ENCODE peak calls at places on chromosomes 13 and 19, in nine cellular contexts. One of them, this sample, is unnamed.

GRCh38 chr13:51549050-51549449 is 35.2 kb upstream of the WDFY2 start:
- DNase-seq in OCI-M1: peak
- DNase-seq in epithelial cell of prostate: no peak
- DNase-seq in stimulated activated CD4-positive, alpha-beta T cell treated with anti-CD3 and anti-CD28 coated beads, Interleukin-1b, Interleukin-23, amount 100 ng/mL, for 24 hours: no peak
- DNase-seq in NCI-H226: no peak
- DNase-seq in activated CD4-positive, alpha-beta T cell treated with anti-CD3 and anti-CD28 coated beads for 24 hours: no peak
- DNase-seq in amniotic stem cell: no peak
- DNase-seq in tibial nerve: no peak
- DNase-seq in activated T-helper 1 cell treated with Interleukin-2 at 50 U/mL for 16 hours: no peak
- DNase-seq in this sample: peak

GRCh38 chr19:13838071-13838942 is 38.6 kb upstream of the NANOS3 start:
- DNase-seq in OCI-M1: no peak
- DNase-seq in epithelial cell of prostate: no peak
- DNase-seq in stimulated activated CD4-positive, alpha-beta T cell treated with anti-CD3 and anti-CD28 coated beads, Interleukin-1b, Interleukin-23, amount 100 ng/mL, for 24 hours: no peak
- DNase-seq in NCI-H226: peak
- DNase-seq in activated CD4-positive, alpha-beta T cell treated with anti-CD3 and anti-CD28 coated beads for 24 hours: no peak
- DNase-seq in amniotic stem cell: no peak
- DNase-seq in tibial nerve: no peak
- DNase-seq in activated T-helper 1 cell treated with Interleukin-2 at 50 U/mL for 16 hours: no peak
- DNase-seq in this sample: no peak

GRCh38 chr19:50721441-50722137 is 1.6 kb upstream of the CLEC11A start:
- DNase-seq in OCI-M1: no peak
- DNase-seq in epithelial cell of prostate: no peak
- DNase-seq in stimulated activated CD4-positive, alpha-beta T cell treated with anti-CD3 and anti-CD28 coated beads, Interleukin-1b, Interleukin-23, amount 100 ng/mL, for 24 hours: no peak
- DNase-seq in NCI-H226: no peak
- DNase-seq in activated CD4-positive, alpha-beta T cell treated with anti-CD3 and anti-CD28 coated beads for 24 hours: no peak
- DNase-seq in amniotic stem cell: no peak
- DNase-seq in tibial nerve: no peak
- DNase-seq in activated T-helper 1 cell treated with Interleukin-2 at 50 U/mL for 16 hours: no peak
- DNase-seq in this sample: no peak

GRCh38 chr19:49064768-49065611 is at the start of gene NTF4:
- DNase-seq in OCI-M1: no peak
- DNase-seq in epithelial cell of prostate: no peak
- DNase-seq in stimulated activated CD4-positive, alpha-beta T cell treated with anti-CD3 and anti-CD28 coated beads, Interleukin-1b, Interleukin-23, amount 100 ng/mL, for 24 hours: no peak
- DNase-seq in NCI-H226: peak
- DNase-seq in activated CD4-positive, alpha-beta T cell treated with anti-CD3 and anti-CD28 coated beads for 24 hours: no peak
- DNase-seq in amniotic stem cell: no peak
- DNase-seq in tibial nerve: no peak
- DNase-seq in activated T-helper 1 cell treated with Interleukin-2 at 50 U/mL for 16 hours: no peak
- DNase-seq in this sample: no peak

GRCh38 chr13:101892296-101892695 is 439.8 kb downstream of the ITGBL1 start:
- DNase-seq in OCI-M1: no peak
- DNase-seq in epithelial cell of prostate: no peak
- DNase-seq in stimulated activated CD4-positive, alpha-beta T cell treated with anti-CD3 and anti-CD28 coated beads, Interleukin-1b, Interleukin-23, amount 100 ng/mL, for 24 hours: no peak
- DNase-seq in NCI-H226: no peak
- DNase-seq in activated CD4-positive, alpha-beta T cell treated with anti-CD3 and anti-CD28 coated beads for 24 hours: no peak
- DNase-seq in amniotic stem cell: no peak
- DNase-seq in tibial nerve: no peak
- DNase-seq in activated T-helper 1 cell treated with Interleukin-2 at 50 U/mL for 16 hours: no peak
- DNase-seq in this sample: no peak

GRCh38 chr19:37304190-37304883 is 66.6 kb upstream of the ZNF527 start:
- DNase-seq in OCI-M1: no peak
- DNase-seq in epithelial cell of prostate: no peak
- DNase-seq in stimulated activated CD4-positive, alpha-beta T cell treated with anti-CD3 and anti-CD28 coated beads, Interleukin-1b, Interleukin-23, amount 100 ng/mL, for 24 hours: no peak
- DNase-seq in NCI-H226: no peak
- DNase-seq in activated CD4-positive, alpha-beta T cell treated with anti-CD3 and anti-CD28 coated beads for 24 hours: no peak
- DNase-seq in amniotic stem cell: no peak
- DNase-seq in tibial nerve: no peak
- DNase-seq in activated T-helper 1 cell treated with Interleukin-2 at 50 U/mL for 16 hours: no peak
- DNase-seq in this sample: no peak

GRCh38 chr19:58089846-58090245 is 8.2 kb downstream of the ZSCAN18 start:
- DNase-seq in OCI-M1: no peak
- DNase-seq in epithelial cell of prostate: no peak
- DNase-seq in stimulated activated CD4-positive, alpha-beta T cell treated with anti-CD3 and anti-CD28 coated beads, Interleukin-1b, Interleukin-23, amount 100 ng/mL, for 24 hours: no peak
- DNase-seq in NCI-H226: no peak
- DNase-seq in activated CD4-positive, alpha-beta T cell treated with anti-CD3 and anti-CD28 coated beads for 24 hours: no peak
- DNase-seq in amniotic stem cell: no peak
- DNase-seq in tibial nerve: no peak
- DNase-seq in activated T-helper 1 cell treated with Interleukin-2 at 50 U/mL for 16 hours: no peak
- DNase-seq in this sample: no peak

GRCh38 chr19:33683881-33684549 is 62.3 kb downstream of the CHST8 start:
- DNase-seq in OCI-M1: peak
- DNase-seq in epithelial cell of prostate: no peak
- DNase-seq in stimulated activated CD4-positive, alpha-beta T cell treated with anti-CD3 and anti-CD28 coated beads, Interleukin-1b, Interleukin-23, amount 100 ng/mL, for 24 hours: no peak
- DNase-seq in NCI-H226: no peak
- DNase-seq in activated CD4-positive, alpha-beta T cell treated with anti-CD3 and anti-CD28 coated beads for 24 hours: no peak
- DNase-seq in amniotic stem cell: no peak
- DNase-seq in tibial nerve: no peak
- DNase-seq in activated T-helper 1 cell treated with Interleukin-2 at 50 U/mL for 16 hours: no peak
- DNase-seq in this sample: peak

GRCh38 chr19:41785653-41786052 is 10.7 kb upstream of the CEACAM3 start:
- DNase-seq in OCI-M1: peak
- DNase-seq in epithelial cell of prostate: no peak
- DNase-seq in stimulated activated CD4-positive, alpha-beta T cell treated with anti-CD3 and anti-CD28 coated beads, Interleukin-1b, Interleukin-23, amount 100 ng/mL, for 24 hours: peak
- DNase-seq in NCI-H226: peak
- DNase-seq in activated CD4-positive, alpha-beta T cell treated with anti-CD3 and anti-CD28 coated beads for 24 hours: peak
- DNase-seq in amniotic stem cell: no peak
- DNase-seq in tibial nerve: peak
- DNase-seq in activated T-helper 1 cell treated with Interleukin-2 at 50 U/mL for 16 hours: peak
- DNase-seq in this sample: peak

GRCh38 chr19:4124638-4125037 is 716 bp upstream of the MAP2K2 start:
- DNase-seq in OCI-M1: peak
- DNase-seq in epithelial cell of prostate: no peak
- DNase-seq in stimulated activated CD4-positive, alpha-beta T cell treated with anti-CD3 and anti-CD28 coated beads, Interleukin-1b, Interleukin-23, amount 100 ng/mL, for 24 hours: no peak
- DNase-seq in NCI-H226: no peak
- DNase-seq in activated CD4-positive, alpha-beta T cell treated with anti-CD3 and anti-CD28 coated beads for 24 hours: no peak
- DNase-seq in amniotic stem cell: no peak
- DNase-seq in tibial nerve: no peak
- DNase-seq in activated T-helper 1 cell treated with Interleukin-2 at 50 U/mL for 16 hours: no peak
- DNase-seq in this sample: no peak

GRCh38 chr13:59230484-59231264 is 933.1 kb downstream of the DIAPH3 start:
- DNase-seq in OCI-M1: peak
- DNase-seq in epithelial cell of prostate: no peak
- DNase-seq in stimulated activated CD4-positive, alpha-beta T cell treated with anti-CD3 and anti-CD28 coated beads, Interleukin-1b, Interleukin-23, amount 100 ng/mL, for 24 hours: no peak
- DNase-seq in NCI-H226: no peak
- DNase-seq in activated CD4-positive, alpha-beta T cell treated with anti-CD3 and anti-CD28 coated beads for 24 hours: no peak
- DNase-seq in amniotic stem cell: no peak
- DNase-seq in tibial nerve: no peak
- DNase-seq in activated T-helper 1 cell treated with Interleukin-2 at 50 U/mL for 16 hours: no peak
- DNase-seq in this sample: peak

GRCh38 chr13:102286326-102286725 is 115.5 kb downstream of the FGF14 start:
- DNase-seq in OCI-M1: no peak
- DNase-seq in epithelial cell of prostate: peak
- DNase-seq in stimulated activated CD4-positive, alpha-beta T cell treated with anti-CD3 and anti-CD28 coated beads, Interleukin-1b, Interleukin-23, amount 100 ng/mL, for 24 hours: no peak
- DNase-seq in NCI-H226: peak
- DNase-seq in activated CD4-positive, alpha-beta T cell treated with anti-CD3 and anti-CD28 coated beads for 24 hours: no peak
- DNase-seq in amniotic stem cell: no peak
- DNase-seq in tibial nerve: no peak
- DNase-seq in activated T-helper 1 cell treated with Interleukin-2 at 50 U/mL for 16 hours: no peak
- DNase-seq in this sample: no peak

GRCh38 chr13:112249644-112250610 is 126.2 kb upstream of the SPACA7 start:
- DNase-seq in OCI-M1: no peak
- DNase-seq in epithelial cell of prostate: no peak
- DNase-seq in stimulated activated CD4-positive, alpha-beta T cell treated with anti-CD3 and anti-CD28 coated beads, Interleukin-1b, Interleukin-23, amount 100 ng/mL, for 24 hours: no peak
- DNase-seq in NCI-H226: no peak
- DNase-seq in activated CD4-positive, alpha-beta T cell treated with anti-CD3 and anti-CD28 coated beads for 24 hours: no peak
- DNase-seq in amniotic stem cell: no peak
- DNase-seq in tibial nerve: no peak
- DNase-seq in activated T-helper 1 cell treated with Interleukin-2 at 50 U/mL for 16 hours: no peak
- DNase-seq in this sample: no peak

GRCh38 chr13:73945871-73946270 is 188.3 kb downstream of the KLF12 start:
- DNase-seq in OCI-M1: no peak
- DNase-seq in epithelial cell of prostate: no peak
- DNase-seq in stimulated activated CD4-positive, alpha-beta T cell treated with anti-CD3 and anti-CD28 coated beads, Interleukin-1b, Interleukin-23, amount 100 ng/mL, for 24 hours: no peak
- DNase-seq in NCI-H226: no peak
- DNase-seq in activated CD4-positive, alpha-beta T cell treated with anti-CD3 and anti-CD28 coated beads for 24 hours: no peak
- DNase-seq in amniotic stem cell: no peak
- DNase-seq in tibial nerve: no peak
- DNase-seq in activated T-helper 1 cell treated with Interleukin-2 at 50 U/mL for 16 hours: no peak
- DNase-seq in this sample: no peak

GRCh38 chr13:73059460-73060250 is 850 bp downstream of the KLF5 start:
- DNase-seq in OCI-M1: peak
- DNase-seq in epithelial cell of prostate: no peak
- DNase-seq in stimulated activated CD4-positive, alpha-beta T cell treated with anti-CD3 and anti-CD28 coated beads, Interleukin-1b, Interleukin-23, amount 100 ng/mL, for 24 hours: peak
- DNase-seq in NCI-H226: peak
- DNase-seq in activated CD4-positive, alpha-beta T cell treated with anti-CD3 and anti-CD28 coated beads for 24 hours: peak
- DNase-seq in amniotic stem cell: peak
- DNase-seq in tibial nerve: no peak
- DNase-seq in activated T-helper 1 cell treated with Interleukin-2 at 50 U/mL for 16 hours: peak
- DNase-seq in this sample: peak

GRCh38 chr13:98144501-98145350 is 1.8 kb downstream of the FARP1 start:
- DNase-seq in OCI-M1: no peak
- DNase-seq in epithelial cell of prostate: no peak
- DNase-seq in stimulated activated CD4-positive, alpha-beta T cell treated with anti-CD3 and anti-CD28 coated beads, Interleukin-1b, Interleukin-23, amount 100 ng/mL, for 24 hours: no peak
- DNase-seq in NCI-H226: no peak
- DNase-seq in activated CD4-positive, alpha-beta T cell treated with anti-CD3 and anti-CD28 coated beads for 24 hours: no peak
- DNase-seq in amniotic stem cell: no peak
- DNase-seq in tibial nerve: no peak
- DNase-seq in activated T-helper 1 cell treated with Interleukin-2 at 50 U/mL for 16 hours: no peak
- DNase-seq in this sample: peak

GRCh38 chr13:83547043-83547442 is 335.2 kb downstream of the SLITRK1 start:
- DNase-seq in OCI-M1: no peak
- DNase-seq in epithelial cell of prostate: no peak
- DNase-seq in stimulated activated CD4-positive, alpha-beta T cell treated with anti-CD3 and anti-CD28 coated beads, Interleukin-1b, Interleukin-23, amount 100 ng/mL, for 24 hours: no peak
- DNase-seq in NCI-H226: no peak
- DNase-seq in activated CD4-positive, alpha-beta T cell treated with anti-CD3 and anti-CD28 coated beads for 24 hours: no peak
- DNase-seq in amniotic stem cell: no peak
- DNase-seq in tibial nerve: no peak
- DNase-seq in activated T-helper 1 cell treated with Interleukin-2 at 50 U/mL for 16 hours: no peak
- DNase-seq in this sample: no peak

GRCh38 chr13:26449063-26449848 is 108.2 kb upstream of the WASF3 start:
- DNase-seq in OCI-M1: no peak
- DNase-seq in epithelial cell of prostate: no peak
- DNase-seq in stimulated activated CD4-positive, alpha-beta T cell treated with anti-CD3 and anti-CD28 coated beads, Interleukin-1b, Interleukin-23, amount 100 ng/mL, for 24 hours: no peak
- DNase-seq in NCI-H226: no peak
- DNase-seq in activated CD4-positive, alpha-beta T cell treated with anti-CD3 and anti-CD28 coated beads for 24 hours: no peak
- DNase-seq in amniotic stem cell: no peak
- DNase-seq in tibial nerve: no peak
- DNase-seq in activated T-helper 1 cell treated with Interleukin-2 at 50 U/mL for 16 hours: no peak
- DNase-seq in this sample: no peak

GRCh38 chr19:16113727-16114126 is 2.0 kb downstream of the RAB8A start:
- DNase-seq in OCI-M1: no peak
- DNase-seq in epithelial cell of prostate: no peak
- DNase-seq in stimulated activated CD4-positive, alpha-beta T cell treated with anti-CD3 and anti-CD28 coated beads, Interleukin-1b, Interleukin-23, amount 100 ng/mL, for 24 hours: no peak
- DNase-seq in NCI-H226: no peak
- DNase-seq in activated CD4-positive, alpha-beta T cell treated with anti-CD3 and anti-CD28 coated beads for 24 hours: no peak
- DNase-seq in amniotic stem cell: no peak
- DNase-seq in tibial nerve: no peak
- DNase-seq in activated T-helper 1 cell treated with Interleukin-2 at 50 U/mL for 16 hours: no peak
- DNase-seq in this sample: peak

GRCh38 chr19:41437944-41438574 is 1.7 kb downstream of the DMAC2 start:
- DNase-seq in OCI-M1: no peak
- DNase-seq in epithelial cell of prostate: no peak
- DNase-seq in stimulated activated CD4-positive, alpha-beta T cell treated with anti-CD3 and anti-CD28 coated beads, Interleukin-1b, Interleukin-23, amount 100 ng/mL, for 24 hours: no peak
- DNase-seq in NCI-H226: no peak
- DNase-seq in activated CD4-positive, alpha-beta T cell treated with anti-CD3 and anti-CD28 coated beads for 24 hours: no peak
- DNase-seq in amniotic stem cell: no peak
- DNase-seq in tibial nerve: no peak
- DNase-seq in activated T-helper 1 cell treated with Interleukin-2 at 50 U/mL for 16 hours: no peak
- DNase-seq in this sample: no peak

GRCh38 chr19:33294058-33294798 is 8.1 kb downstream of the CEBPA start:
- DNase-seq in OCI-M1: no peak
- DNase-seq in epithelial cell of prostate: no peak
- DNase-seq in stimulated activated CD4-positive, alpha-beta T cell treated with anti-CD3 and anti-CD28 coated beads, Interleukin-1b, Interleukin-23, amount 100 ng/mL, for 24 hours: no peak
- DNase-seq in NCI-H226: no peak
- DNase-seq in activated CD4-positive, alpha-beta T cell treated with anti-CD3 and anti-CD28 coated beads for 24 hours: no peak
- DNase-seq in amniotic stem cell: no peak
- DNase-seq in tibial nerve: no peak
- DNase-seq in activated T-helper 1 cell treated with Interleukin-2 at 50 U/mL for 16 hours: no peak
- DNase-seq in this sample: no peak

GRCh38 chr19:3357362-3357730 is 9.0 kb upstream of the NFIC start:
- DNase-seq in OCI-M1: no peak
- DNase-seq in epithelial cell of prostate: no peak
- DNase-seq in stimulated activated CD4-positive, alpha-beta T cell treated with anti-CD3 and anti-CD28 coated beads, Interleukin-1b, Interleukin-23, amount 100 ng/mL, for 24 hours: no peak
- DNase-seq in NCI-H226: no peak
- DNase-seq in activated CD4-positive, alpha-beta T cell treated with anti-CD3 and anti-CD28 coated beads for 24 hours: no peak
- DNase-seq in amniotic stem cell: no peak
- DNase-seq in tibial nerve: no peak
- DNase-seq in activated T-helper 1 cell treated with Interleukin-2 at 50 U/mL for 16 hours: no peak
- DNase-seq in this sample: no peak

GRCh38 chr19:54309811-54310210 is 3.2 kb downstream of the LILRA5 start:
- DNase-seq in OCI-M1: no peak
- DNase-seq in epithelial cell of prostate: no peak
- DNase-seq in stimulated activated CD4-positive, alpha-beta T cell treated with anti-CD3 and anti-CD28 coated beads, Interleukin-1b, Interleukin-23, amount 100 ng/mL, for 24 hours: no peak
- DNase-seq in NCI-H226: no peak
- DNase-seq in activated CD4-positive, alpha-beta T cell treated with anti-CD3 and anti-CD28 coated beads for 24 hours: no peak
- DNase-seq in amniotic stem cell: no peak
- DNase-seq in tibial nerve: no peak
- DNase-seq in activated T-helper 1 cell treated with Interleukin-2 at 50 U/mL for 16 hours: no peak
- DNase-seq in this sample: no peak

GRCh38 chr13:78743972-78744371 is 85.0 kb upstream of the OBI1 start:
- DNase-seq in OCI-M1: no peak
- DNase-seq in epithelial cell of prostate: no peak
- DNase-seq in stimulated activated CD4-positive, alpha-beta T cell treated with anti-CD3 and anti-CD28 coated beads, Interleukin-1b, Interleukin-23, amount 100 ng/mL, for 24 hours: no peak
- DNase-seq in NCI-H226: no peak
- DNase-seq in activated CD4-positive, alpha-beta T cell treated with anti-CD3 and anti-CD28 coated beads for 24 hours: no peak
- DNase-seq in amniotic stem cell: no peak
- DNase-seq in tibial nerve: no peak
- DNase-seq in activated T-helper 1 cell treated with Interleukin-2 at 50 U/mL for 16 hours: no peak
- DNase-seq in this sample: no peak

GRCh38 chr19:1399745-1400144 is 1.6 kb downstream of the GAMT start:
- DNase-seq in OCI-M1: no peak
- DNase-seq in epithelial cell of prostate: no peak
- DNase-seq in stimulated activated CD4-positive, alpha-beta T cell treated with anti-CD3 and anti-CD28 coated beads, Interleukin-1b, Interleukin-23, amount 100 ng/mL, for 24 hours: no peak
- DNase-seq in NCI-H226: no peak
- DNase-seq in activated CD4-positive, alpha-beta T cell treated with anti-CD3 and anti-CD28 coated beads for 24 hours: no peak
- DNase-seq in amniotic stem cell: no peak
- DNase-seq in tibial nerve: no peak
- DNase-seq in activated T-helper 1 cell treated with Interleukin-2 at 50 U/mL for 16 hours: no peak
- DNase-seq in this sample: no peak

GRCh38 chr19:6425732-6426686 is 1.4 kb upstream of the KHSRP start:
- DNase-seq in OCI-M1: peak
- DNase-seq in epithelial cell of prostate: no peak
- DNase-seq in stimulated activated CD4-positive, alpha-beta T cell treated with anti-CD3 and anti-CD28 coated beads, Interleukin-1b, Interleukin-23, amount 100 ng/mL, for 24 hours: no peak
- DNase-seq in NCI-H226: no peak
- DNase-seq in activated CD4-positive, alpha-beta T cell treated with anti-CD3 and anti-CD28 coated beads for 24 hours: no peak
- DNase-seq in amniotic stem cell: no peak
- DNase-seq in tibial nerve: no peak
- DNase-seq in activated T-helper 1 cell treated with Interleukin-2 at 50 U/mL for 16 hours: no peak
- DNase-seq in this sample: peak